ENCODE peak calls at places on chromosomes 16 and 17, in five cellular contexts. O, I, G, H and V are unnamed samples.

GRCh38 chr17:37664214-37664613 is 21.0 kb upstream of the DDX52 start:
- DNase-seq in O (no peak), I (no peak), G (no peak), H (no peak), V (no peak)

GRCh38 chr17:59160203-59161025 is 4.9 kb downstream of the PRR11 start:
- DNase-seq in O (peak), I (peak), G (no peak), H (no peak), V (no peak)

GRCh38 chr16:1168837-1169236 is 15.9 kb downstream of the CACNA1H start:
- DNase-seq in O (no peak), I (no peak), G (no peak), H (no peak), V (no peak)

GRCh38 chr16:19696312-19696711 is 21.7 kb downstream of the KNOP1 start:
- DNase-seq in O (peak), I (peak), G (peak), H (peak), V (peak)

GRCh38 chr17:8175795-8176196 is 384 bp downstream of the TMEM107 start:
- DNase-seq in O (no peak), I (no peak), G (peak), H (no peak), V (no peak)

GRCh38 chr17:42392664-42393415 is 4.6 kb upstream of the STAT3 start:
- DNase-seq in O (no peak), I (no peak), G (no peak), H (no peak), V (no peak)

GRCh38 chr16:58448890-58449289 is 51.1 kb upstream of the NDRG4 start:
- DNase-seq in O (no peak), I (no peak), G (no peak), H (no peak), V (peak)

GRCh38 chr17:75876190-75876937 is 2.0 kb downstream of the TRIM47 start:
- DNase-seq in O (no peak), I (no peak), G (peak), H (peak), V (peak)

GRCh38 chr17:38864636-38865398 is 5.0 kb upstream of the LASP1 start:
- DNase-seq in O (no peak), I (peak), G (no peak), H (no peak), V (no peak)

GRCh38 chr17:27349540-27350021 is 55.7 kb downstream of the WSB1 start:
- DNase-seq in O (no peak), I (no peak), G (no peak), H (no peak), V (no peak)

GRCh38 chr17:30476726-30477082 is 504 bp upstream of the GOSR1 start:
- DNase-seq in O (no peak), I (peak), G (no peak), H (peak), V (no peak)

GRCh38 chr16:81920498-81920897 is 90.8 kb downstream of the SDR42E1 start:
- DNase-seq in O (no peak), I (no peak), G (no peak), H (no peak), V (no peak)

GRCh38 chr16:47110939-47111338 is 32.8 kb downstream of the NETO2 start:
- DNase-seq in O (no peak), I (no peak), G (no peak), H (no peak), V (no peak)

GRCh38 chr16:28912558-28912957 is 12.5 kb downstream of the RABEP2 start:
- DNase-seq in O (no peak), I (no peak), G (no peak), H (no peak), V (no peak)

GRCh38 chr16:67945392-67945933 is 1.5 kb upstream of the LCAT start:
- DNase-seq in O (no peak), I (no peak), G (no peak), H (no peak), V (no peak)

GRCh38 chr16:65024649-65025243 is 97.1 kb downstream of the CDH11 start:
- DNase-seq in O (peak), I (peak), G (no peak), H (no peak), V (peak)

GRCh38 chr16:84654998-84655397 is 6.7 kb downstream of the KLHL36 start:
- DNase-seq in O (no peak), I (no peak), G (no peak), H (no peak), V (no peak)